ENCODE peak calls at places on chromosomes 2 and 18, in nine cellular contexts. I is IMR-90, E is endothelial cell of umbilical vein, X is pancreas, D is sigmoid colon, J is ovary, C is BE2C, T is WERI-Rb-1, O is breast epithelium. A is an unnamed sample.

GRCh38 chr2:105510761-105511669 is 112.2 kb upstream of the FHL2 start:
- DNase-seq in E (peak; percentile 44), X (no peak), C (no peak), J (no peak), T (no peak), D (no peak), O (no peak), I (peak; percentile 50), A (no peak)

GRCh38 chr2:234305846-234306245 is 191.0 kb downstream of the ARL4C start:
- DNase-seq in X (no peak), C (no peak), D (no peak), J (no peak), I (peak; percentile 41), T (no peak), E (no peak), O (no peak), A (no peak)

GRCh38 chr2:197710424-197711042 is 5.4 kb downstream of the MARS2 start:
- DNase-seq in J (no peak), E (no peak), D (no peak), X (no peak), I (no peak), C (no peak), O (no peak), T (no peak), A (no peak)

GRCh38 chr18:62832282-62832681 is 116.9 kb downstream of the PHLPP1 start:
- DNase-seq in T (no peak), E (peak; percentile 56), X (no peak), O (no peak), C (no peak), J (no peak), I (no peak), D (no peak), A (no peak)

GRCh38 chr2:199467462-199467822 is 9.7 kb upstream of the SATB2 start:
- DNase-seq in I (no peak), O (no peak), C (no peak), E (no peak), J (no peak), T (no peak), X (no peak), D (no peak), A (peak; percentile 71)

GRCh38 chr18:9708057-9708881 is at the start of gene RAB31:
- DNase-seq in D (peak; percentile 94), J (peak; percentile 87), E (peak; percentile 67), I (peak; percentile 72), X (peak; percentile 66), T (peak; percentile 51), O (peak; percentile 48), C (peak; percentile 38), A (peak; percentile 84)

GRCh38 chr2:166539340-166540162 is 45.5 kb upstream of the SCN7A start:
- DNase-seq in T (peak; percentile 33), O (no peak), C (peak; percentile 17), J (no peak), E (peak; percentile 71), D (no peak), I (peak; percentile 84), X (no peak), A (peak; percentile 59)

GRCh38 chr2:8402222-8402621 is 279.6 kb upstream of the ID2 start:
- DNase-seq in O (no peak), E (no peak), D (no peak), I (no peak), C (no peak), X (no peak), J (no peak), T (no peak), A (no peak)

GRCh38 chr18:51070545-51070944 is 40.5 kb downstream of the SMAD4 start:
- DNase-seq in J (no peak), D (no peak), X (no peak), O (no peak), I (peak; percentile 93), T (no peak), C (no peak), E (no peak), A (no peak)

GRCh38 chr2:10932345-10933151 is 20.8 kb downstream of the KCNF1 start:
- DNase-seq in I (peak; percentile 36), J (no peak), X (no peak), D (no peak), O (no peak), C (no peak), E (peak; percentile 65), T (no peak), A (no peak)

DNA sequence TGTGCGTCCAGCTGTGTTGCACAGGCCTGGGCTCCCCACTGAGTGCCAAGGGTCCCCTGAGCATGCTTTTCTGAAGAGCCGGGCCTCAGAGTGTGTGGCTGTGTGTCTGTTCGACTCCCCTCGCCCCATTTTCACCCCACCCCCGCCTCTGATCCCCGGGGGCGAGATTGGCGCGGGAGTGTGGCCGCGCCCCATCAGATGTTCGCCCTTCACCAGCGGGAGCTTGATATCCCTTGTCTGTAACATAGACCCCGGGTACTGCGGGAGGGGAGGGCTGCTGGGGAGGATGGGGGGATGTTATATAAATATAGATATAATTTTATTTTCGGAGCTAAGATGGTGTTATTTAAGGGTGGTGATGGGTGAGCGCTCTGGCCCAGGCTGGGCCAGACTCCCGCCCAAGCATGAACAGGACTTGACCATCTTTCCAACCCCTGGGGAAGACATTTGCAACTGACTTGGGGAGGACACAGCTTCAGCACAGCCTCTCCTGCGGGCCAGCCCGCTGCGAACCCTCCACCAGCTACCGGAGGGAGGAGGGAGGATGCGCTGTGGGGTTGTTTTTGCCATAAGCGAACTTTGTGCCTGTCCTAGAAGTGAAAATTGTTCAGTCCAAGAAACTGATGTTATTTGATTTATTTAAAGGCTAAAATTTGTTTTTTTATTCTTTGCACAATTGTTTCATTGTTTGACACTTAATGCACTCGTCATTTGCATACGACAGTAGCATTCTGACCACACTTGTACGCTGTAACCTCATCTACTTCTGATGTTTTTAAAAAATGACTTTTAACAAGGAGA is 1.6 kb downstream of the RHOB start:
- DNase-seq in I (peak; percentile 19), J (peak; percentile 50), T (peak; percentile 31), O (no peak), C (peak; percentile 54), X (no peak), E (no peak), D (peak; percentile 73), A (peak; percentile 63)
- H3K27me3 ChIP-seq in I (no peaks in the 10 kb centered on the region), J (no peaks in the 10 kb centered on the region), T (no peaks in the 10 kb centered on the region), O (no peaks in the 10 kb centered on the region), C (no peaks in the 10 kb centered on the region), X (no peaks in the 10 kb centered on the region), E (no peaks in the 10 kb centered on the region), D (no peaks in the 10 kb centered on the region), A (no peaks in the 10 kb centered on the region)

DNA sequence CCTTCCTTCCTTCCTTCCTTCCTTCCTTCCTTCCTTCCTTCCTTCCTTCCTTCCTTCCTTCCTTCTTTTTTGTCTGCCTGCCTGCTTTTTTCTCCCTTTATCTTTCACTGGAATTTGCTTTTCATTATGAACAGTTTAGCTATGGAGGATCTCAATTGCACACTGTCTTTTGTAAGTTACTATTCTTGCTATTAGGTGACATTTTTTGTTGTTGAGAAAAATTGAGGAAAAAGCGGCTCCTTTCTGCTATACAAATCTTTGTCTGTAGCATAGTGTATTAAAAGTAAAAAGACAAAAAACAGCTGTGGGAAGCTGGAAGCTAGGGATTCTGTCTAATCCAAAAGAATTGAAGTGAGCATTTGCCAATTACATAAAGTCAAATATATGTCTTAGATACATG is 448.7 kb downstream of the DCDC2C start:
- DNase-seq in C (no peak), X (no peak), T (no peak), J (no peak), O (no peak), E (no peak), I (no peak), D (no peak), A (no peak)
- TF ChIP-seq CTCF in C (no peak), X (no peak), T (no peak), J (no peak), O (no peak), E (no peak), I (no peak), D (no peak), A (no peak)

DNA sequence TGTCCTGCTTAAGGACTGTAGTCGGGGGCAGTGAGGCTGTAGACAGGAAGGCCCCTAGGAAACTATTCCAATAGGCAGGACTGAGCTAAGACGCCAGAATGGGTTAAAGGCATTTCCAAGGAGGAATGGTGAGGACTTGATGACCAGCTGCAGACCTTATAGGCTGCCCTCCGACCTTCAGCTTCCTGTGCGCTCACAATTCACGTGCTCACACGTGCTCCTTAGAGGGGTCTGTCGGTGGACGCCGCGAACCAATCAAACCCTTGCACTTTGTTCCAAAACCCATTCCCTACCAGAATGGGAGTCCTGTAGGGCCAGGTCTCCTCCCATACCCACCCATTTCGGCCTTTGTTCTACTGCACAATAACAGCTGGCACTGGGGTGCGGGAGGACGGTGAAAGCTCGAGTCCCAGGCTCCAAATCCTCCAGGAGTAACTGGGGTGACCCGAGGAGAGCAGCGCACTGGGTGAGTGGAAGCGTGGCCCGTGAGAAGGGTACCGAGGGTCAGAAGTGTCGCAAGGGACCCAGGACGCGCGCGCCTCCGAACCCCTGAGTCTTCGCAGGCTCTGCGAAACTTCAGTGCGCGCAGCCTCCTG is 12.9 kb downstream of the SIX3 start:
- DNase-seq in I (no peak), D (no peak), J (no peak), T (no peak), O (no peak), E (no peak), C (no peak), X (no peak), A (peak; percentile 64)
- H3K27me3 ChIP-seq in I (peaks cover 66% of the 10 kb centered on the region), D (peaks cover 62% of the 10 kb centered on the region), J (no peaks in the 10 kb centered on the region), T (no peaks in the 10 kb centered on the region), O (peaks cover 2% of the 10 kb centered on the region), E (peaks cover 58% of the 10 kb centered on the region), C (no peaks in the 10 kb centered on the region), X (no peaks in the 10 kb centered on the region), A (peaks cover 89% of the 10 kb centered on the region)

GRCh38 chr2:69453475-69454129 is 16.4 kb upstream of the NFU1 start:
- DNase-seq in C (peak; percentile 8), D (no peak), E (no peak), T (peak; percentile 22), J (no peak), O (no peak), X (no peak), I (no peak), A (no peak)
- TF ChIP-seq CTCF in C (no peak), D (no peak), E (no peak), T (no peak), J (no peak), O (no peak), X (no peak), I (no peak), A (no peak)

GRCh38 chr2:172079416-172079815 is 5.9 kb upstream of the DLX1 start:
- DNase-seq in T (no peak), X (no peak), O (no peak), D (no peak), E (no peak), C (no peak), I (no peak), J (no peak), A (no peak)
- H3K27me3 ChIP-seq in T (peaks cover 19% of the 10 kb centered on the region), X (no peaks in the 10 kb centered on the region), O (peaks cover 6% of the 10 kb centered on the region), D (peaks cover 44% of the 10 kb centered on the region), E (peaks cover 45% of the 10 kb centered on the region), C (peaks cover 31% of the 10 kb centered on the region), I (peaks cover 44% of the 10 kb centered on the region), J (peaks cover 15% of the 10 kb centered on the region), A (peaks cover 92% of the 10 kb centered on the region)

GRCh38 chr18:37533647-37534565 is 31.7 kb downstream of the CELF4 start:
- DNase-seq in I (no peak), O (no peak), T (peak; percentile 20), E (no peak), J (no peak), X (no peak), D (no peak), C (no peak), A (peak; percentile 72)
- TF ChIP-seq CTCF in I (no peak), O (no peak), T (peak; percentile 47), E (no peak), J (no peak), X (no peak), D (no peak), C (peak; percentile 45), A (peak; percentile 68)